ENCODE peak calls at places on chromosomes 1 and 21, in five cellular contexts. P, R, B, Z and D are unnamed samples.
A peak's percentile ranks its signal among the peaks of the same experiment; 100 is the strongest.

GRCh38 chr1:114002492-114003290 is 23.4 kb downstream of the OLFML3 start:
- DNase-seq in P (no peak), R (no peak), B (no peak), Z (no peak), D (peak; percentile 71)

GRCh38 chr1:3787347-3787710 is 9.0 kb downstream of the LRRC47 start:
- DNase-seq in P (no peak), R (no peak), B (no peak), Z (no peak), D (peak; percentile 57)

GRCh38 chr1:210786546-210786945 is 347.4 kb downstream of the KCNH1 start:
- DNase-seq in P (no peak), R (no peak), B (no peak), Z (no peak), D (no peak)

GRCh38 chr1:47656719-47657685 is 219.2 kb downstream of the FOXD2 start:
- DNase-seq in P (peak; percentile 25), R (peak; percentile 37), B (no peak), Z (peak; percentile 24), D (peak; percentile 92)

GRCh38 chr1:29649375-29650040 is 413.2 kb downstream of the PTPRU start:
- DNase-seq in P (no peak), R (peak; percentile 37), B (no peak), Z (no peak), D (no peak)

GRCh38 chr1:61644303-61644702 is 80.6 kb downstream of the TM2D1 start:
- DNase-seq in P (no peak), R (no peak), B (no peak), Z (no peak), D (no peak)

GRCh38 chr1:147210987-147211386 is 14.2 kb downstream of the FMO5 start:
- DNase-seq in P (no peak), R (no peak), B (no peak), Z (no peak), D (no peak)

GRCh38 chr1:44531785-44532566 is 126.9 kb downstream of the RNF220 start:
- DNase-seq in P (no peak), R (peak; percentile 76), B (no peak), Z (no peak), D (no peak)

GRCh38 chr1:110477041-110477440 is 26.1 kb downstream of the PROK1 start:
- DNase-seq in P (no peak), R (peak; percentile 79), B (no peak), Z (no peak), D (peak; percentile 22)

GRCh38 chr21:42118901-42119300 is 47.8 kb downstream of the UMODL1 start:
- DNase-seq in P (no peak), R (peak; percentile 11), B (no peak), Z (no peak), D (peak; percentile 79)

GRCh38 chr1:68116643-68117235 is 66.3 kb upstream of the DIRAS3 start:
- DNase-seq in P (peak; percentile 52), R (peak; percentile 48), B (no peak), Z (no peak), D (no peak)

DNA sequence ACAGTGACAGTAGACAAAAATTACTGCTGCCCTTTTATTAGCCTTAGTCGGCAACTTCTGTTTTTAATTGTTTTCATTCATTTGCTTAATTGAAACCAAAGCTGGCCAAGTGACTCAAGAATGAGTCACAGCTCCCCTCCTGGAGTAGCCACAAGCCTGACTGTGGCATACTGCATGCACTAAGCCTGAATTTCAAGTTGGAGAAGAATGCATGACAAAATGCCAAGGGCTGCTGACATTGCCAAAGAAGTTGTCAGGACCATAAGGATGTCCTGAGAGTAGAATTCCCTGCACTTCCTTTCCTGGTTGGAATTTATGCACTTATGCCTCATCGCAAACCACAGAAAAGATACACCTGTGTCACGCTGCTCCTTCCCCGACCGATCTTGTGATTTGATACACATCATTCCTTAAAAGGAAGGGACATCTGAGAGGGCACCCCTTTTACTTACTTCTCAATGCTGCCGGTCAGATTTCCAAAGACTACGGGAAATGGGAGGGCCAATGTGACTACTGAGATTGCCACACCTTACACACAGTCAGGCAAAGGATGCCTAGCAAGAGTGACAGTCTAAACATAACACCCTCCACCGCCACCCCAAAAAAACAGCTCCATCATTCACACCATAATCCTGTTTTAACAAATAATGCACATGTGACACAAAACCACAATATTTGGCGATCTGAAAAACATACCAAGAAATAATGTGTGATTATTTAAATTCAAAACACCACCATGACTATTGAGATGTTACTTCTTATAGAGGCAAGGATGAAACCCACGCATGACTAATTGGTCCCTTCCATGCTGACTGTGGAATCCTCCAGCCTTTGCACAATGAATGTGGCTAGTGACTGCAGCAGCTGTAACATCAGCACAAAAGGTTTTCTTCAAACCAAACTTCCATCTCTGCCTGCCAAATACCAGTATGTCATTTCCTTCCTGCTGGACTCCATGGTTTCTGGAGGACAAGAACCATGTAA is 28.2 kb downstream of the VAV3 start:
- DNase-seq in P (peak; percentile 78), R (peak; percentile 97), B (peak; percentile 61), Z (no peak), D (peak; percentile 43)
- H3K4me3 ChIP-seq in P (no peak overlapping the region), R (no peak overlapping the region), B (no peak overlapping the region), Z (peak overlapping the region; percentile 5), D (no peak overlapping the region)

DNA sequence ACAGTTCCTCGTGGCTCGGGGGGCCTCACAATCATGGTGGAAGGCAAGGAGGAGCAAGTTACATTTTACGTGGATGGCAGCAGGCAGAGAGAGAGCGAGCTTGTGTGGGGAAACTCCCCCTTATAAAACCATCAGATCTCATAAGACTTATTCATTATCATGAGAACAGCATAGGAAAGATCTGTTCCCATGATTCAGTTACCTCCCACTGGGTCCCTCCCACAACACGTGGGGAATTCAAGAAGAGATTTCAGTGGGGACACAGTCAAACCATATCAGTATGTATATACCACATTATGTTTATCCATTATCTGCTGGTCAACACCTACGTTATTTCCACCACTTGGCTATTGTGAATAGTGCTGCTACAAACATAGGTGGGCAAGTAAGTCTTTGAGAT is 352.3 kb upstream of the B3GALT2 start:
- DNase-seq in P (no peak), R (no peak), B (no peak), Z (no peak), D (no peak)
- H3K4me1 ChIP-seq in P (no peaks in the 10 kb centered on the region), R (no peaks in the 10 kb centered on the region), B (no peaks in the 10 kb centered on the region), Z (no peaks in the 10 kb centered on the region), D (no peaks in the 10 kb centered on the region)

GRCh38 chr1:225660544-225660946 is 7.6 kb upstream of the ENAH start:
- DNase-seq in P (no peak), R (no peak), B (no peak), Z (no peak), D (no peak)

GRCh38 chr1:225654688-225655508 is 2.0 kb upstream of the ENAH start:
- DNase-seq in P (no peak), R (no peak), B (no peak), Z (no peak), D (no peak)

GRCh38 chr1:225658041-225658440 is 5.1 kb upstream of the ENAH start:
- DNase-seq in P (no peak), R (peak; percentile 60), B (no peak), Z (no peak), D (no peak)

GRCh38 chr1:225655509-225656258 is 2.8 kb upstream of the ENAH start:
- DNase-seq in P (peak; percentile 48), R (peak; percentile 100), B (no peak), Z (peak; percentile 29), D (no peak)

DNA sequence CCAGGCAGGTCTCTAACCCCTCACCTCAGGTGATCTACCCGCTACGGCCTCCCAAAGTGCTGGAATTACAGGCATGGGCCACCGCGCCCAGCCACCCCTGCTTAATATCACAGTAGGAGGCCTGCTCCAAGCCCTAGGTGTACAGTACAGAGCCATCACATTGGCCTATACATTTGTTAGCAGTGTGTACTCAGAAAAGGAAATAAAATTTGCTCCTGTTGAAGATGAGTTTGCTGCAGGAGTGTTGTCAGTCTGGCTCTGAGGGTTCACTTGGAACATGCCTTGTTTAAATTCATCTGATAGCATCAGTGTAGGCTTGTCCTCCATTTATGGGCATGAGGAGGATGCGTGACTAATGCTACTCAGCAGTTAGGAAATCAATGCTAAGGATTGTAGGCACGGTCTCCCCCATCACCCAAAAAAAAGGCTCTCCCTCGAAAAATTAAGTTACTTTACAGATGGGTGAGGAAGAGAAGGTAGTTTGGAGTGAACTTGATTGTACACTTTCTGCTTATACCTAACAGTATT is 4.6 kb upstream of the ENAH start:
- DNase-seq in P (no peak), R (peak; percentile 88), B (no peak), Z (no peak), D (no peak)
- H3K27ac ChIP-seq in P (no peak overlapping the region), R (peak overlapping the region; percentile 56), B (no peak overlapping the region), Z (no peak overlapping the region), D (no peak overlapping the region)

GRCh38 chr21:28614816-28615215 is 377.9 kb downstream of the LTN1 start:
- DNase-seq in P (no peak), R (peak; percentile 53), B (no peak), Z (no peak), D (no peak)
- H3K4me3 ChIP-seq in P (no peak overlapping the region), R (no peak overlapping the region), B (no peak overlapping the region), Z (no peak overlapping the region), D (no peak overlapping the region)

GRCh38 chr1:230173176-230173575 is 106.1 kb downstream of the GALNT2 start:
- DNase-seq in P (peak; percentile 4), R (no peak), B (no peak), Z (no peak), D (no peak)
- H3K4me1 ChIP-seq in P (peaks cover 56% of the 10 kb centered on the region), R (peaks cover 2% of the 10 kb centered on the region), B (peaks cover 5% of the 10 kb centered on the region), Z (peaks cover 47% of the 10 kb centered on the region), D (peaks cover 2% of the 10 kb centered on the region)

GRCh38 chr1:191162762-191163161 is 685.1 kb upstream of the BRINP3 start:
- DNase-seq in P (no peak), R (no peak), B (no peak), Z (no peak), D (no peak)
- H3K27ac ChIP-seq in P (no peak overlapping the region), R (no peak overlapping the region), B (no peak overlapping the region), Z (no peak overlapping the region), D (no peak overlapping the region)